ENCODE peak calls at places on chromosomes 12 and 14, in eight cellular contexts. One of them, this sample, is unnamed.

GRCh38 chr12:109963743-109964429 is 32.3 kb downstream of the GIT2 start:
- DNase-seq in retina: no peak
- DNase-seq in mesothelial cell of epicardium: no peak
- DNase-seq in HEK293T: no peak
- DNase-seq in heart right ventricle: no peak
- DNase-seq in SK-N-SH: no peak
- DNase-seq in ureter: peak
- DNase-seq in activated CD4-positive, alpha-beta T cell treated with anti-CD3 and anti-CD28 coated beads, Interleukin-2, amount 50 U/mL, for 4 hours: no peak
- DNase-seq in this sample: no peak

GRCh38 chr14:100031506-100032281 is 33.5 kb upstream of the EVL start:
- DNase-seq in retina: no peak
- DNase-seq in heart right ventricle: no peak
- DNase-seq in mesothelial cell of epicardium: no peak
- DNase-seq in SK-N-SH: no peak
- DNase-seq in HEK293T: no peak
- DNase-seq in activated CD4-positive, alpha-beta T cell treated with anti-CD3 and anti-CD28 coated beads, Interleukin-2, amount 50 U/mL, for 4 hours: no peak
- DNase-seq in ureter: peak
- DNase-seq in this sample: no peak

GRCh38 chr14:90936757-90937440 is 120.7 kb upstream of the TTC7B start:
- DNase-seq in activated CD4-positive, alpha-beta T cell treated with anti-CD3 and anti-CD28 coated beads, Interleukin-2, amount 50 U/mL, for 4 hours: no peak
- DNase-seq in mesothelial cell of epicardium: no peak
- DNase-seq in HEK293T: no peak
- DNase-seq in SK-N-SH: no peak
- DNase-seq in heart right ventricle: no peak
- DNase-seq in retina: no peak
- DNase-seq in ureter: no peak
- DNase-seq in this sample: no peak

GRCh38 chr12:120466560-120467315 is 2.8 kb downstream of the SRSF9 start:
- DNase-seq in heart right ventricle: no peak
- DNase-seq in SK-N-SH: peak
- DNase-seq in retina: peak
- DNase-seq in mesothelial cell of epicardium: no peak
- DNase-seq in ureter: no peak
- DNase-seq in HEK293T: no peak
- DNase-seq in activated CD4-positive, alpha-beta T cell treated with anti-CD3 and anti-CD28 coated beads, Interleukin-2, amount 50 U/mL, for 4 hours: peak
- DNase-seq in this sample: no peak

GRCh38 chr12:47797432-47797831 is 22.3 kb downstream of the HDAC7 start:
- DNase-seq in ureter: no peak
- DNase-seq in activated CD4-positive, alpha-beta T cell treated with anti-CD3 and anti-CD28 coated beads, Interleukin-2, amount 50 U/mL, for 4 hours: peak
- DNase-seq in heart right ventricle: no peak
- DNase-seq in mesothelial cell of epicardium: no peak
- DNase-seq in retina: peak
- DNase-seq in HEK293T: peak
- DNase-seq in SK-N-SH: peak
- DNase-seq in this sample: no peak

GRCh38 chr14:105353163-105353562 is 38.6 kb downstream of the PACS2 start:
- DNase-seq in heart right ventricle: no peak
- DNase-seq in ureter: no peak
- DNase-seq in retina: no peak
- DNase-seq in activated CD4-positive, alpha-beta T cell treated with anti-CD3 and anti-CD28 coated beads, Interleukin-2, amount 50 U/mL, for 4 hours: no peak
- DNase-seq in mesothelial cell of epicardium: no peak
- DNase-seq in HEK293T: no peak
- DNase-seq in SK-N-SH: no peak
- DNase-seq in this sample: no peak

GRCh38 chr14:26765768-26766550 is 168.1 kb upstream of the NOVA1 start:
- DNase-seq in HEK293T: no peak
- DNase-seq in ureter: no peak
- DNase-seq in heart right ventricle: peak
- DNase-seq in retina: peak
- DNase-seq in mesothelial cell of epicardium: no peak
- DNase-seq in activated CD4-positive, alpha-beta T cell treated with anti-CD3 and anti-CD28 coated beads, Interleukin-2, amount 50 U/mL, for 4 hours: no peak
- DNase-seq in SK-N-SH: no peak
- DNase-seq in this sample: no peak

GRCh38 chr12:7178481-7178880 is 11.0 kb upstream of the PEX5 start:
- DNase-seq in SK-N-SH: no peak
- DNase-seq in activated CD4-positive, alpha-beta T cell treated with anti-CD3 and anti-CD28 coated beads, Interleukin-2, amount 50 U/mL, for 4 hours: no peak
- DNase-seq in mesothelial cell of epicardium: no peak
- DNase-seq in ureter: no peak
- DNase-seq in HEK293T: no peak
- DNase-seq in heart right ventricle: no peak
- DNase-seq in retina: no peak
- DNase-seq in this sample: no peak

GRCh38 chr12:91111366-91112321 is at the start of gene LUM:
- DNase-seq in SK-N-SH: peak
- DNase-seq in mesothelial cell of epicardium: no peak
- DNase-seq in heart right ventricle: peak
- DNase-seq in ureter: no peak
- DNase-seq in HEK293T: no peak
- DNase-seq in retina: peak
- DNase-seq in activated CD4-positive, alpha-beta T cell treated with anti-CD3 and anti-CD28 coated beads, Interleukin-2, amount 50 U/mL, for 4 hours: no peak
- DNase-seq in this sample: no peak

GRCh38 chr12:44148936-44149335 is 313.1 kb downstream of the TMEM117 start:
- DNase-seq in retina: no peak
- DNase-seq in heart right ventricle: no peak
- DNase-seq in mesothelial cell of epicardium: no peak
- DNase-seq in ureter: no peak
- DNase-seq in SK-N-SH: no peak
- DNase-seq in HEK293T: no peak
- DNase-seq in activated CD4-positive, alpha-beta T cell treated with anti-CD3 and anti-CD28 coated beads, Interleukin-2, amount 50 U/mL, for 4 hours: no peak
- DNase-seq in this sample: no peak

GRCh38 chr14:92400579-92401444 is 77.8 kb downstream of the SLC24A4 start:
- DNase-seq in heart right ventricle: no peak
- DNase-seq in activated CD4-positive, alpha-beta T cell treated with anti-CD3 and anti-CD28 coated beads, Interleukin-2, amount 50 U/mL, for 4 hours: no peak
- DNase-seq in HEK293T: no peak
- DNase-seq in retina: no peak
- DNase-seq in mesothelial cell of epicardium: no peak
- DNase-seq in SK-N-SH: no peak
- DNase-seq in ureter: no peak
- DNase-seq in this sample: no peak

GRCh38 chr14:28596336-28596735 is 170.3 kb upstream of the FOXG1 start:
- DNase-seq in retina: no peak
- DNase-seq in ureter: no peak
- DNase-seq in heart right ventricle: no peak
- DNase-seq in activated CD4-positive, alpha-beta T cell treated with anti-CD3 and anti-CD28 coated beads, Interleukin-2, amount 50 U/mL, for 4 hours: no peak
- DNase-seq in mesothelial cell of epicardium: no peak
- DNase-seq in SK-N-SH: no peak
- DNase-seq in HEK293T: no peak
- DNase-seq in this sample: no peak

GRCh38 chr14:58663494-58664111 is 25.8 kb downstream of the DACT1 start:
- DNase-seq in retina: no peak
- DNase-seq in SK-N-SH: peak
- DNase-seq in activated CD4-positive, alpha-beta T cell treated with anti-CD3 and anti-CD28 coated beads, Interleukin-2, amount 50 U/mL, for 4 hours: no peak
- DNase-seq in ureter: no peak
- DNase-seq in heart right ventricle: no peak
- DNase-seq in mesothelial cell of epicardium: no peak
- DNase-seq in HEK293T: no peak
- DNase-seq in this sample: peak